ENCODE peak calls at places on chromosome 20, in four cellular contexts. F is HepG2, C is K562, S is A549. K is an unnamed sample.

GRCh38 chr20:35653893-35654292 is 10.8 kb downstream of the CPNE1 start:
- DNase-seq in F (no peak), C (no peak), S (no peak), K (no peak)

GRCh38 chr20:49029203-49029602 is 16.9 kb upstream of the CSE1L start:
- DNase-seq in F (no peak), C (no peak), S (no peak), K (no peak)

GRCh38 chr20:16005612-16006493 is 567.4 kb downstream of the KIF16B start:
- DNase-seq in F (no peak), C (no peak), S (no peak), K (no peak)

GRCh38 chr20:24694157-24694726 is 224.8 kb downstream of the SYNDIG1 start:
- DNase-seq in F (no peak), C (no peak), S (no peak), K (no peak)

GRCh38 chr20:50788045-50788867 is 6.6 kb upstream of the BCAS4 start:
- DNase-seq in F (peak), C (peak), S (peak), K (no peak)

GRCh38 chr20:25076731-25077609 is 5.0 kb downstream of the VSX1 start:
- DNase-seq in F (peak), C (no peak), S (peak), K (no peak)

GRCh38 chr20:12916699-12917098 is 92.1 kb upstream of the SPTLC3 start:
- DNase-seq in F (peak), C (no peak), S (no peak), K (no peak)

GRCh38 chr20:48921883-48922867 is 664 bp downstream of the ARFGEF2 start:
- DNase-seq in F (peak), C (no peak), S (peak), K (peak)

GRCh38 chr20:23141016-23141415 is 54.9 kb upstream of the CD93 start:
- DNase-seq in F (no peak), C (no peak), S (no peak), K (no peak)

GRCh38 chr20:40010483-40010882 is 678.6 kb downstream of the MAFB start:
- DNase-seq in F (no peak), C (no peak), S (no peak), K (no peak)

GRCh38 chr20:43068482-43068881 is 121.2 kb downstream of the PTPRT start:
- DNase-seq in F (no peak), C (no peak), S (no peak), K (no peak)

GRCh38 chr20:47677314-47678129 is 107.8 kb downstream of the SULF2 start:
- DNase-seq in F (peak), C (peak), S (peak), K (peak)

GRCh38 chr20:24501764-24502163 is 32.3 kb downstream of the SYNDIG1 start:
- DNase-seq in F (no peak), C (no peak), S (no peak), K (no peak)

GRCh38 chr20:5770240-5770986 is 20.2 kb downstream of the SHLD1 start:
- DNase-seq in F (no peak), C (no peak), S (no peak), K (no peak)

GRCh38 chr20:4812641-4813075 is 90.9 kb downstream of the PRND start:
- DNase-seq in F (no peak), C (no peak), S (no peak), K (no peak)

GRCh38 chr20:19688031-19688806 is 69.8 kb upstream of the RIN2 start:
- DNase-seq in F (peak), C (peak), S (peak), K (peak)

GRCh38 chr20:36266189-36266588 is 29.9 kb downstream of the AAR2 start:
- DNase-seq in F (no peak), C (no peak), S (no peak), K (no peak)

GRCh38 chr20:47576516-47577033 is 74.9 kb downstream of the NCOA3 start:
- DNase-seq in F (peak), C (peak), S (peak), K (no peak)

GRCh38 chr20:7836076-7836475 is 104.2 kb downstream of the HAO1 start:
- DNase-seq in F (no peak), C (no peak), S (no peak), K (no peak)

GRCh38 chr20:6588296-6588695 is 179.2 kb upstream of the BMP2 start:
- DNase-seq in F (no peak), C (no peak), S (no peak), K (no peak)

GRCh38 chr20:56587307-56588108 is 41.6 kb upstream of the TFAP2C start:
- DNase-seq in F (no peak), C (no peak), S (no peak), K (no peak)

GRCh38 chr20:6827472-6827871 is 60.0 kb downstream of the BMP2 start:
- DNase-seq in F (no peak), C (no peak), S (no peak), K (no peak)

GRCh38 chr20:57695940-57696339 is 13.9 kb downstream of the PMEPA1 start:
- DNase-seq in F (no peak), C (no peak), S (no peak), K (no peak)

DNA sequence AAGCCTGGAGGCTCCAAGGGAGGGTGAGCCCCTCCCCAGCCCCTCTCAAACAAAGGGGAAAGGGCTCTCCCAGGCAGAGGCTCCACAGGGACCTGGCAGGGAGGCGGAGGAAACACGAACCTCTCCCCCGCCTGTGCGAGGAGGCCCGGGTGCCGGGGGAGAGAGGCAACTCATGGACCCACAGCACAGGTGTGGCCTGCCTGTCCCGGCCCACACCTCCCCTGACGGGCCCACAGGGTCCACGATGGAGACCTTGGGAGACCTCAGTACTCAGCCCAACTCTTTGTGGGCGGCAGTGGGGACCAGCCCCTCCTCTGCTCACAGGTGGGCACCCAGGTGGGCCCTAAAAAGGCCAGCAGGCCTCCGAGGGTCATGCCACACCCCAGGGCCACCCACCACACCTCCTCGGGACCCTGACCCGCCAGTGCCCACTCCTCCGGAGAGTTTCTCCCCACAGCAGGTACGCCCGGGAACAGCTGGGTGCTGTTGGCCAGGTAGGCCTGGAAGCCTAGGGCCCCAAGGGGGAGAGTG is 12.2 kb downstream of the LAMA5 start:
- DNase-seq in F (no peak), C (no peak), S (no peak), K (no peak)
- TF ChIP-seq NR3C1 in F (no peak), C (no peak), S (no peak), K (no peak)

GRCh38 chr20:51801220-51801991 is 915 bp downstream of the SALL4 start:
- DNase-seq in F (no peak), C (no peak), S (peak), K (peak)
- TF ChIP-seq NR3C1 in F (no peak), C (no peak), S (no peak), K (no peak)

GRCh38 chr20:881051-881820 is 34.9 kb downstream of the ANGPT4 start:
- DNase-seq in F (no peak), C (peak), S (peak), K (no peak)
- TF ChIP-seq NR3C1 in F (no peak), C (no peak), S (no peak), K (no peak)

GRCh38 chr20:45826381-45827019 is 612 bp downstream of the TNNC2 start:
- DNase-seq in F (no peak), C (peak), S (no peak), K (no peak)
- TF ChIP-seq NR3C1 in F (no peak), C (no peak), S (no peak), K (no peak)

DNA sequence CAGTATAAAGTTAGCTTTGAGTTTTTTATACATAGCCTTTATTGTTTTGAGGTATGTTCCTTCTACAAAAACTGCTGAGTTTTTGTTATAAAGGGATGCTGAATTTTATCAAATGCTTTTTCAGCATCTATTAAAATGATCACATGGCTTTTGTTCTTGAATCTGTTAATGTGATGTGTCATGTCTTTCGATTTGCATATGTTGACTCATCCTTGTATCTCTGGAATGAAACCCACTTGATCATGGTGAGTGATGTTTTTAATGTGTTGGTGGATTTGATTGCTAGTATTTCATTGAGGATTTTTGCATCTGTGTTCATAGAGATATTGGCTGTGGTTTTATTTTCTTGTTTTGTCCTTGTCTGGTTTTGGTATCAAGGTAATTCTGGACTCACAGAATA is 24.7 kb upstream of the BLCAP start:
- DNase-seq in F (no peak), C (no peak), S (no peak), K (no peak)
- TF ChIP-seq NR3C1 in F (no peak), C (no peak), S (no peak), K (no peak)